ENCODE peak calls at places on chromosomes 6 and 20, in four cellular contexts. Z, X, Y and E are unnamed samples.

GRCh38 chr6:3940703-3941102 is 91.5 kb downstream of the FAM50B start:
- DNase-seq in X (no peak), Z (no peak), Y (no peak), E (no peak)

GRCh38 chr20:61476956-61477355 is 224.9 kb downstream of the CDH4 start:
- DNase-seq in Y (no peak), Z (no peak), X (no peak), E (no peak)

GRCh38 chr6:35980991-35981645 is 43.3 kb downstream of the SLC26A8 start:
- DNase-seq in Y (no peak), X (no peak), Z (no peak), E (no peak)

GRCh38 chr20:46779831-46780230 is 70.4 kb downstream of the SLC2A10 start:
- DNase-seq in X (no peak), Y (no peak), Z (no peak), E (no peak)

GRCh38 chr6:49453221-49453620 is 9.8 kb downstream of the MMUT start:
- DNase-seq in Y (no peak), X (no peak), Z (no peak), E (no peak)

GRCh38 chr6:152648090-152648489 is 10.9 kb upstream of the SYNE1 start:
- DNase-seq in Y (no peak), X (no peak), Z (no peak), E (no peak)

GRCh38 chr6:144468709-144469108 is 183.6 kb downstream of the UTRN start:
- DNase-seq in X (no peak), Z (no peak), Y (no peak), E (no peak)

GRCh38 chr20:57198359-57199072 is 67.9 kb downstream of the BMP7 start:
- DNase-seq in X (no peak), Z (no peak), Y (no peak), E (no peak)

GRCh38 chr6:43256670-43257664 is 13.7 kb downstream of the TTBK1 start:
- DNase-seq in Z (no peak), X (no peak), Y (no peak), E (no peak)

GRCh38 chr20:10783660-10784336 is 110.0 kb upstream of the JAG1 start:
- DNase-seq in Z (no peak), Y (no peak), X (peak; percentile 36), E (no peak)

GRCh38 chr6:79570802-79571367 is 33.7 kb upstream of the LCA5 start:
- DNase-seq in X (peak; percentile 19), Y (no peak), Z (no peak), E (no peak)

GRCh38 chr20:57773059-57773815 is 63.4 kb upstream of the PMEPA1 start:
- DNase-seq in Y (no peak), Z (no peak), X (no peak), E (no peak)